ENCODE peak calls at places on chromosomes 3 and 15, in nine cellular contexts. One of them, this sample, is unnamed.

GRCh38 chr3:71681224-71681668 is 44.0 kb downstream of the EIF4E3 start:
- DNase-seq in MCF 10A: peak; percentile 80
- DNase-seq in glomerular endothelial cell: no peak
- DNase-seq in amniotic stem cell: peak; percentile 36
- DNase-seq in ACHN: no peak
- DNase-seq in memory B cell: no peak
- DNase-seq in effector memory CD8-positive, alpha-beta T cell: no peak
- DNase-seq in naive thymus-derived CD8-positive, alpha-beta T cell: no peak
- DNase-seq in A172: peak; percentile 41
- DNase-seq in this sample: no peak

GRCh38 chr15:39429898-39430357 is 151.0 kb upstream of the THBS1 start:
- DNase-seq in MCF 10A: peak; percentile 43
- DNase-seq in glomerular endothelial cell: peak; percentile 98
- DNase-seq in amniotic stem cell: no peak
- DNase-seq in ACHN: no peak
- DNase-seq in memory B cell: no peak
- DNase-seq in effector memory CD8-positive, alpha-beta T cell: no peak
- DNase-seq in naive thymus-derived CD8-positive, alpha-beta T cell: no peak
- DNase-seq in A172: peak; percentile 74
- DNase-seq in this sample: no peak

GRCh38 chr15:68017221-68017620 is 36.9 kb upstream of the PIAS1 start:
- DNase-seq in MCF 10A: no peak
- DNase-seq in glomerular endothelial cell: no peak
- DNase-seq in amniotic stem cell: no peak
- DNase-seq in ACHN: no peak
- DNase-seq in memory B cell: no peak
- DNase-seq in effector memory CD8-positive, alpha-beta T cell: no peak
- DNase-seq in naive thymus-derived CD8-positive, alpha-beta T cell: no peak
- DNase-seq in A172: peak; percentile 79
- DNase-seq in this sample: no peak

GRCh38 chr3:148023994-148024393 is 614.8 kb downstream of the ZIC1 start:
- DNase-seq in MCF 10A: no peak
- DNase-seq in glomerular endothelial cell: peak; percentile 75
- DNase-seq in amniotic stem cell: no peak
- DNase-seq in ACHN: no peak
- DNase-seq in memory B cell: no peak
- DNase-seq in effector memory CD8-positive, alpha-beta T cell: no peak
- DNase-seq in naive thymus-derived CD8-positive, alpha-beta T cell: no peak
- DNase-seq in A172: peak; percentile 51
- DNase-seq in this sample: no peak

GRCh38 chr3:14371573-14372474 is 30.6 kb upstream of the SLC6A6 start:
- DNase-seq in MCF 10A: peak; percentile 86
- DNase-seq in glomerular endothelial cell: no peak
- DNase-seq in amniotic stem cell: no peak
- DNase-seq in ACHN: peak; percentile 82
- DNase-seq in memory B cell: no peak
- DNase-seq in effector memory CD8-positive, alpha-beta T cell: no peak
- DNase-seq in naive thymus-derived CD8-positive, alpha-beta T cell: no peak
- DNase-seq in A172: peak; percentile 97
- DNase-seq in this sample: peak; percentile 55

GRCh38 chr3:178517665-178518366 is 18.4 kb upstream of the KCNMB2 start:
- DNase-seq in MCF 10A: no peak
- DNase-seq in glomerular endothelial cell: no peak
- DNase-seq in amniotic stem cell: no peak
- DNase-seq in ACHN: no peak
- DNase-seq in memory B cell: no peak
- DNase-seq in effector memory CD8-positive, alpha-beta T cell: no peak
- DNase-seq in naive thymus-derived CD8-positive, alpha-beta T cell: no peak
- DNase-seq in A172: no peak
- DNase-seq in this sample: no peak

GRCh38 chr3:169764164-169764452 is 752 bp downstream of the TERC start:
- DNase-seq in MCF 10A: peak; percentile 64
- DNase-seq in glomerular endothelial cell: no peak
- DNase-seq in amniotic stem cell: no peak
- DNase-seq in ACHN: peak; percentile 39
- DNase-seq in memory B cell: no peak
- DNase-seq in effector memory CD8-positive, alpha-beta T cell: no peak
- DNase-seq in naive thymus-derived CD8-positive, alpha-beta T cell: no peak
- DNase-seq in A172: no peak
- DNase-seq in this sample: peak; percentile 90

GRCh38 chr3:35664460-35664919 is 25.2 kb downstream of the ARPP21 start:
- DNase-seq in MCF 10A: no peak
- DNase-seq in glomerular endothelial cell: peak; percentile 60
- DNase-seq in amniotic stem cell: no peak
- DNase-seq in ACHN: peak; percentile 71
- DNase-seq in memory B cell: no peak
- DNase-seq in effector memory CD8-positive, alpha-beta T cell: no peak
- DNase-seq in naive thymus-derived CD8-positive, alpha-beta T cell: no peak
- DNase-seq in A172: peak; percentile 46
- DNase-seq in this sample: no peak

GRCh38 chr3:150970665-150971327 is 1.7 kb downstream of the CLRN1 start:
- DNase-seq in MCF 10A: peak; percentile 58
- DNase-seq in glomerular endothelial cell: peak; percentile 31
- DNase-seq in amniotic stem cell: no peak
- DNase-seq in ACHN: peak; percentile 53
- DNase-seq in memory B cell: no peak
- DNase-seq in effector memory CD8-positive, alpha-beta T cell: no peak
- DNase-seq in naive thymus-derived CD8-positive, alpha-beta T cell: no peak
- DNase-seq in A172: peak; percentile 74
- DNase-seq in this sample: peak; percentile 72